ENCODE peak calls at places on chromosomes 12 and 14, in ten cellular contexts. S is frontal cortex; F is HS-5; L is epithelial cell of esophagus; E is activated CD4-positive, alpha-beta T cell treated with anti-CD3 and anti-CD28 coated beads, Interleukin-2, amount 50 U/mL, for 1 hour; G is CD4-positive, alpha-beta T cell; N is activated CD8-positive, alpha-beta memory T cell treated with anti-CD3 and anti-CD28 coated beads, Interleukin-2, amount 50 U/mL, for 4 hours; Z is cardiac muscle cell; K is stimulated activated CD8-positive, alpha-beta memory T cell treated with anti-CD3 and anti-CD28 coated beads, Interleukin-4, amount 100 ng/mL, for 24 hours; M is left cardiac atrium. O is an unnamed sample.

GRCh38 chr12:131010376-131011131 is 56.8 kb downstream of the ADGRD1 start:
- DNase-seq in K (no peak), E (no peak), G (no peak), F (no peak), N (no peak), Z (no peak), L (no peak), M (no peak), S (no peak), O (no peak)

GRCh38 chr14:37544407-37544806 is 50.6 kb downstream of the FOXA1 start:
- DNase-seq in M (no peak), N (no peak), F (no peak), G (no peak), L (peak; percentile 20), E (no peak), Z (no peak), S (no peak), K (no peak), O (no peak)

GRCh38 chr14:87250992-87251391 is 742.0 kb downstream of the GALC start:
- DNase-seq in S (no peak), K (no peak), E (no peak), Z (no peak), M (no peak), G (no peak), F (no peak), N (no peak), L (no peak), O (no peak)

GRCh38 chr14:22848391-22849164 is 12.2 kb downstream of the MMP14 start:
- DNase-seq in N (no peak), G (no peak), Z (peak; percentile 98), L (peak; percentile 55), E (no peak), S (peak; percentile 41), K (no peak), M (peak; percentile 82), F (no peak), O (peak; percentile 43)

GRCh38 chr14:57493467-57494181 is at the start of gene CCDC198:
- DNase-seq in Z (no peak), S (no peak), K (no peak), G (no peak), M (no peak), L (no peak), F (no peak), E (no peak), N (no peak), O (no peak)

GRCh38 chr14:61145903-61146411 is 135.2 kb downstream of the TMEM30B start:
- DNase-seq in K (no peak), F (no peak), E (no peak), Z (peak; percentile 67), S (no peak), G (no peak), N (no peak), M (no peak), L (peak; percentile 76), O (no peak)

GRCh38 chr14:73616831-73617230 is 4.5 kb downstream of the ACOT6 start:
- DNase-seq in M (no peak), G (no peak), N (no peak), Z (no peak), S (no peak), E (no peak), L (no peak), K (no peak), F (no peak), O (no peak)

GRCh38 chr12:93922583-93923006 is 225.8 kb upstream of the PLXNC1 start:
- DNase-seq in Z (peak; percentile 49), E (no peak), M (no peak), F (no peak), L (no peak), G (no peak), S (no peak), N (no peak), K (no peak), O (no peak)

GRCh38 chr12:54879579-54879978 is 25.3 kb downstream of the MUCL1 start:
- DNase-seq in F (peak; percentile 47), Z (no peak), E (no peak), L (no peak), N (no peak), S (no peak), M (no peak), K (no peak), G (no peak), O (no peak)

GRCh38 chr14:53190938-53191337 is 37.8 kb upstream of the DDHD1 start:
- DNase-seq in G (no peak), F (no peak), Z (peak; percentile 29), N (no peak), K (peak; percentile 41), S (no peak), M (no peak), E (no peak), L (peak; percentile 53), O (no peak)

GRCh38 chr12:100987552-100988277 is 193.1 kb downstream of the ANO4 start:
- DNase-seq in K (no peak), F (peak; percentile 14), S (no peak), M (no peak), E (no peak), N (no peak), Z (peak; percentile 54), G (no peak), L (peak; percentile 64), O (no peak)

GRCh38 chr14:68476212-68476964 is 316.5 kb downstream of the ZFP36L1 start:
- DNase-seq in N (no peak), M (peak; percentile 69), S (no peak), F (peak; percentile 83), G (no peak), L (peak; percentile 96), Z (peak; percentile 91), K (no peak), E (no peak), O (peak; percentile 89)

GRCh38 chr12:98939350-98939749 is 294.3 kb downstream of the APAF1 start:
- DNase-seq in Z (peak; percentile 51), M (no peak), N (no peak), E (no peak), L (peak; percentile 51), G (no peak), S (no peak), F (no peak), K (no peak), O (no peak)

GRCh38 chr12:23368590-23368989 is 580.9 kb downstream of the SOX5 start:
- DNase-seq in E (no peak), K (no peak), S (no peak), L (no peak), N (no peak), F (no peak), M (no peak), G (no peak), Z (no peak), O (no peak)

GRCh38 chr14:30227871-30228270 is 300.2 kb upstream of the PRKD1 start:
- DNase-seq in E (no peak), M (no peak), K (no peak), Z (peak; percentile 63), L (peak; percentile 84), F (peak; percentile 35), N (no peak), S (no peak), G (no peak), O (peak; percentile 17)

GRCh38 chr12:89672589-89672979 is 36.1 kb downstream of the ATP2B1 start:
- DNase-seq in M (no peak), L (no peak), G (no peak), S (no peak), F (no peak), K (no peak), E (no peak), Z (no peak), N (no peak), O (no peak)

GRCh38 chr12:33296529-33296928 is 143.1 kb downstream of the SYT10 start:
- DNase-seq in F (no peak), E (no peak), Z (no peak), N (no peak), S (no peak), M (no peak), G (no peak), L (no peak), K (no peak), O (no peak)

GRCh38 chr12:67411562-67411961 is 142.4 kb downstream of the CAND1 start:
- DNase-seq in Z (no peak), N (no peak), K (no peak), L (no peak), G (no peak), M (no peak), F (no peak), E (no peak), S (no peak), O (no peak)

GRCh38 chr12:102781117-102781516 is 135.9 kb downstream of the PAH start:
- DNase-seq in E (no peak), L (no peak), N (no peak), Z (no peak), F (no peak), M (no peak), S (no peak), K (no peak), G (no peak), O (peak; percentile 18)

GRCh38 chr12:12376636-12377448 is 20.0 kb downstream of the BORCS5 start:
- DNase-seq in E (no peak), L (peak; percentile 85), N (no peak), K (no peak), S (no peak), G (no peak), M (no peak), Z (peak; percentile 87), F (peak; percentile 43), O (no peak)

GRCh38 chr12:103198499-103198898 is 241.0 kb downstream of the ASCL1 start:
- DNase-seq in N (no peak), M (no peak), L (no peak), K (no peak), Z (no peak), F (no peak), G (no peak), S (no peak), E (no peak), O (no peak)

GRCh38 chr12:72228424-72228823 is 43.7 kb upstream of the TRHDE start:
- DNase-seq in S (no peak), G (no peak), N (no peak), M (no peak), L (no peak), E (no peak), K (no peak), F (no peak), Z (no peak), O (no peak)

GRCh38 chr14:74655597-74656389 is 43.8 kb upstream of the LTBP2 start:
- DNase-seq in Z (peak; percentile 90), G (no peak), N (no peak), K (no peak), L (peak; percentile 85), F (no peak), E (no peak), M (no peak), S (no peak), O (no peak)

GRCh38 chr14:53368714-53369191 is 215.6 kb upstream of the DDHD1 start:
- DNase-seq in F (peak; percentile 62), G (no peak), L (no peak), S (no peak), M (no peak), Z (peak; percentile 32), K (no peak), E (no peak), N (no peak), O (no peak)

GRCh38 chr14:71358209-71358931 is 451.1 kb downstream of the PCNX1 start:
- DNase-seq in L (no peak), K (no peak), G (no peak), F (no peak), S (no peak), E (no peak), N (no peak), Z (no peak), M (no peak), O (no peak)

O was measured in gastrocnemius medialis.